ENCODE peak calls at places on chromosomes 4 and X, in eight cellular contexts. O, B, J, A, E, F, R and N are unnamed samples.

GRCh38 chr4:159768011-159768410 is 665.1 kb downstream of the RAPGEF2 start:
- DNase-seq in J (no peak), F (peak), A (no peak), R (no peak), O (peak), B (no peak), E (no peak), N (no peak)

GRCh38 chr4:123922847-123923246 is 526.3 kb downstream of the SPRY1 start:
- DNase-seq in J (no peak), E (no peak), A (no peak), F (peak), R (no peak), O (peak), B (peak), N (no peak)

GRCh38 chrX:15336023-15336413 is 695 bp upstream of the PIGA start:
- DNase-seq in E (peak), B (peak), J (peak), F (peak), A (no peak), O (peak), R (peak), N (peak)

GRCh38 chr4:25457053-25457715 is 80.1 kb downstream of the ANAPC4 start:
- DNase-seq in E (no peak), B (peak), F (peak), R (peak), A (no peak), O (no peak), J (no peak), N (peak)

GRCh38 chrX:154717824-154718223 is 33.1 kb downstream of the GAB3 start:
- DNase-seq in A (no peak), R (no peak), F (peak), J (no peak), O (no peak), E (peak), B (no peak), N (no peak)

GRCh38 chr4:150591284-150591874 is 9.4 kb downstream of the MAB21L2 start:
- DNase-seq in E (peak), J (no peak), B (no peak), F (no peak), R (no peak), O (no peak), A (no peak), N (no peak)

GRCh38 chrX:13761606-13762005 is 27.1 kb downstream of the OFD1 start:
- DNase-seq in R (no peak), A (no peak), F (no peak), O (peak), E (no peak), J (peak), B (no peak), N (no peak)

GRCh38 chr4:45345551-45345950 is 619.2 kb upstream of the GNPDA2 start:
- DNase-seq in R (no peak), F (no peak), A (no peak), B (no peak), J (no peak), O (no peak), E (no peak), N (no peak)

GRCh38 chrX:110853610-110854009 is 58.0 kb upstream of the CHRDL1 start:
- DNase-seq in R (peak), F (peak), A (no peak), O (peak), E (peak), J (peak), B (peak), N (peak)

GRCh38 chrX:130994671-130995070 is 63.5 kb upstream of the ARHGAP36 start:
- DNase-seq in E (peak), O (no peak), R (no peak), F (no peak), A (no peak), J (peak), B (no peak), N (peak)

GRCh38 chr4:20422398-20422797 is 170.7 kb downstream of the SLIT2 start:
- DNase-seq in A (no peak), R (peak), J (peak), O (peak), E (peak), F (peak), B (peak), N (peak)

GRCh38 chr4:82076809-82077208 is 297.0 kb downstream of the HNRNPD start:
- DNase-seq in E (no peak), J (no peak), O (no peak), B (no peak), R (no peak), A (no peak), F (no peak), N (no peak)

GRCh38 chr4:110059556-110060191 is 138.7 kb downstream of the ELOVL6 start:
- DNase-seq in F (no peak), E (no peak), O (no peak), B (peak), J (peak), A (no peak), R (no peak), N (peak)

GRCh38 chr4:56767567-56767966 is 53.9 kb downstream of the SPINK2 start:
- DNase-seq in F (peak), O (no peak), E (no peak), R (no peak), A (no peak), B (no peak), J (no peak), N (no peak)

DNA sequence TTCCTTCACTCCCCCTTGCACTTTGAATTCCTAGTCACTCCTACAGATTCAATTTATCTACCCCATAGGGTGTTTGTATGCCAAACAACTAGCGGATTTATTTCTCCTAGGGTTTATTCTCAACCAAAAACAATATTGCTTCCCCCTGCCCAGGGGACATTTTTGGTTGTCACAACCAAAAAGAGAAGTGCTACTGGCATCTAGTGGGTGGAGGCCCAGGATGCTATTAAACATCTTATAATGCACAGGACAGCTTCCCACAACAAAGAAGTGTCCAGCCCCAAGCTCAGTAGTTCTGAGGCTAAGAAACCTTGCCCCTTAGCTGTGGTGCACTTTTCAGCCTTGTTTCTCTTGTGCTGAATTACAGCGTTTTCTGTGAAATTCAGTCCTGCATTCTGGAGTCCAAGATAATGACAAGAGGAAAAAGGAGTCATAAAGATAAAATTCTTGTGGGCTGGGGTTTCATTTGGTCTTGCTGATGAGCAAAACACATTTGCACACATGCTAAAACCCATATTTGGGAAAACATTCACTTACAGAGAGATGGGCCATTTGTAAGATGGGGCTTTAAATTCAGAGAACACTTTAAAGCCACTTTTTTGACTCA is 11.2 kb upstream of the SYTL4 start:
- DNase-seq in O (no peak), E (no peak), R (peak), B (no peak), F (peak), A (no peak), J (no peak), N (no peak)
- TF ChIP-seq CTCF in O (no peak), E (no peak), R (no peak), B (no peak), F (no peak), A (no peak), J (no peak), N (no peak)

DNA sequence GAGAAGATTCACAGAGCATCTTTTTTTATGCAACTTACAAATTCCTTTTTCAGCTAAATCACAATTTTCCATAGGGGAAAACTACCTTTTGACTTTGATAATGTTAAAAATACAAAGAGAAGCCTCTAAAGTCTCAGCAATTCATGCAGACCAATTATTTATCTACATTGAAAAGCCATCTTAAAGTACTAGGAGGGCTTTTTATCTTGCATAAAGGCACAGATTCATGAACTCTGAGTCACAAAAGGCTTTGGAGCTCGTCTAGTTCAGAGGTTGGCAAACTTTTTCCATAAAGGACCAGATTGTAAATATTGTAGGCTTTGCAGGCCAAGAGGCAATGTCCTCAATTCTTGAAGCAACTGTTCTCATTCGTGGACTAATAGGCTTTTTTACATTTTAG is 210.4 kb upstream of the HDX start:
- DNase-seq in F (no peak), J (no peak), R (no peak), B (no peak), A (no peak), O (no peak), E (no peak), N (no peak)
- TF ChIP-seq CTCF in F (no peak), J (no peak), R (no peak), B (no peak), A (no peak), O (no peak), E (no peak), N (no peak)

GRCh38 chr4:173258866-173259265 is 75.3 kb downstream of the HMGB2 start:
- DNase-seq in R (no peak), J (no peak), B (no peak), E (no peak), F (no peak), O (no peak), A (no peak), N (no peak)

GRCh38 chr4:173256825-173257224 is 77.3 kb downstream of the HMGB2 start:
- DNase-seq in E (no peak), O (no peak), F (no peak), A (no peak), R (no peak), J (no peak), B (no peak), N (no peak)

GRCh38 chr4:173261052-173261451 is 73.1 kb downstream of the HMGB2 start:
- DNase-seq in R (no peak), O (no peak), J (no peak), A (no peak), E (no peak), F (no peak), B (no peak), N (no peak)

GRCh38 chr4:173259310-173259709 is 74.8 kb downstream of the HMGB2 start:
- DNase-seq in A (no peak), R (no peak), E (no peak), B (no peak), O (no peak), F (no peak), J (no peak), N (no peak)

DNA sequence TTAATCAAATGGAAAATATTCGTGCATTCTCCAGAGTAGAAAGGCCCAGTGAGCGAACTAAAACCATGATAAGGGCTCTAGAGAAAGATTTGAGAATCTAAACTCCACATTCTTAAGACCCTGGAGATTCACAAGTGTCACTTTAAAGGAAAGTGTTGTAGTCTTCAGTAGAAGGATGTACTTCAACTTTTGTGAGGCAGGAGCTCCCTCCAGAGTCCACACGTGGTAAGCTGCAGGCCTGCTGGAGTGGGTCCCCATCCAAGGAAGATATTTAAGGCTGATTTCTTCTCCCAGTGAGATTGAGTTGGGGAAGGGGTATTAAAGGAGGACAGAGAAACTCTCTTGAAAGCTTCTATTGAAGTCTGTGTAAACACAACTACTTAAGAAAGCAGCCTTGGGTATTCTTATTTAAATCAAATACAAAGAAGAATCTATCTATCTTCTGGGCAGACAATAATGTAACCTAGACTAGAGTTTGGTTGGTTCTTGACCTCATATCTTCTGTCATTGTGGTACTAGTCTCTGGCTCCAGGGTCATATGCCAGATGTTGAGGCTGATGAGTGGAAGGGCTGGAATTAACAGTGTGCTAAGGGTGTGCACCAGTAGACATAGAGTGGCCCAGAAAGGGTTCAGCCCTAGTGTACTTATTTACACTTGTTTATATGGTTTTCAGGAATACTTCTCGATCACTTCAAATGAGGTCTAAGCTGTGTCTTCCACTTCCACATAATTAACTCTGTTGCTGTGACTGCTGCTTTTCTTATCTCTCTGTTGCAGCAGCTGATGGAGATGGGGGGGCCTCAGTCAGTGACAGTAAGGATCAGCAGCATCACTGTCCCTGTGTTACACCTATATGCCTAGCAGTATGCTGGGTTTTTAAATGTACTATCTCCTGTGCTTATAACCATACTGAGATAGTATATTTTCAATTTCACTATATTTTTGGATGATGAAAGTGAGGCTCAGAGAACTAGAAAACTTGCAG is 76.1 kb downstream of the HMGB2 start:
- DNase-seq in A (peak), O (peak), E (peak), B (peak), R (peak), F (peak), J (peak), N (peak)
- TF ChIP-seq CTCF in A (peak), O (peak), E (peak), B (peak), R (peak), F (peak), J (peak), N (peak)

GRCh38 chr4:119490335-119490734 is 138.3 kb downstream of the PDE5A start:
- DNase-seq in R (peak), J (peak), B (peak), F (no peak), O (no peak), A (no peak), E (no peak), N (peak)
- TF ChIP-seq CTCF in R (peak), J (peak), B (peak), F (peak), O (no peak), A (peak), E (no peak), N (no peak)

GRCh38 chrX:23390979-23391378 is 56.3 kb downstream of the PTCHD1 start:
- DNase-seq in B (no peak), F (no peak), A (no peak), J (no peak), O (no peak), R (no peak), E (no peak), N (no peak)
- TF ChIP-seq CTCF in B (no peak), F (no peak), A (no peak), J (no peak), O (no peak), R (no peak), E (no peak), N (no peak)

GRCh38 chrX:2469196-2469685 is 31.5 kb downstream of the DHRSX start:
- DNase-seq in J (no peak), R (no peak), O (no peak), B (no peak), E (no peak), F (no peak), A (no peak), N (no peak)
- TF ChIP-seq CTCF in J (no peak), R (no peak), O (no peak), B (no peak), E (no peak), F (no peak), A (no peak), N (no peak)

GRCh38 chr4:60805500-60806313 is 394.4 kb upstream of the ADGRL3 start:
- DNase-seq in O (peak), B (peak), J (peak), E (peak), A (no peak), F (peak), R (no peak), N (peak)
- TF ChIP-seq CTCF in O (peak), B (peak), J (peak), E (peak), A (peak), F (peak), R (peak), N (peak)

GRCh38 chr4:91909963-91910362 is 393.8 kb upstream of the GRID2 start:
- DNase-seq in A (no peak), F (no peak), E (no peak), O (no peak), J (no peak), R (no peak), B (no peak), N (no peak)

GRCh38 chr4:91916219-91916618 is 387.5 kb upstream of the GRID2 start:
- DNase-seq in F (no peak), O (no peak), R (no peak), B (no peak), J (no peak), A (no peak), E (no peak), N (no peak)

GRCh38 chr4:91914176-91914804 is 389.5 kb upstream of the GRID2 start:
- DNase-seq in A (no peak), R (no peak), O (no peak), E (no peak), B (peak), F (no peak), J (no peak), N (peak)
- TF ChIP-seq CTCF in A (no peak), R (no peak), O (no peak), E (no peak), B (no peak), F (no peak), J (no peak), N (no peak)